ENCODE peak calls at places on chromosomes 13 and 19, in four cellular contexts. L, V, J and F are unnamed samples.

GRCh38 chr19:49468746-49469447 is 5.1 kb upstream of the FLT3LG start:
- DNase-seq in V (no peak), L (peak), J (no peak), F (peak)

GRCh38 chr13:50122465-50122864 is 107.2 kb downstream of the KCNRG start:
- DNase-seq in J (no peak), L (no peak), V (peak), F (no peak)

GRCh38 chr19:17625980-17626379 is 62.2 kb downstream of the UNC13A start:
- DNase-seq in V (no peak), L (no peak), J (no peak), F (no peak)

GRCh38 chr13:20607015-20607414 is 40.1 kb downstream of the IFT88 start:
- DNase-seq in L (no peak), V (no peak), J (no peak), F (no peak)

GRCh38 chr13:72648513-72649065 is 78.8 kb downstream of the MZT1 start:
- DNase-seq in V (no peak), J (no peak), L (no peak), F (no peak)

GRCh38 chr13:40613192-40613818 is 53.1 kb downstream of the FOXO1 start:
- DNase-seq in L (peak), V (no peak), J (no peak), F (peak)

GRCh38 chr19:14078406-14078805 is 5.8 kb downstream of the MISP3 start:
- DNase-seq in L (no peak), V (peak), J (no peak), F (no peak)

GRCh38 chr13:50129923-50130685 is 114.9 kb downstream of the KCNRG start:
- DNase-seq in J (no peak), L (no peak), V (no peak), F (peak)

GRCh38 chr19:11767633-11768133 is 883 bp downstream of the ZNF441 start:
- DNase-seq in L (no peak), V (no peak), J (peak), F (peak)

GRCh38 chr13:40231311-40231710 is 435.1 kb downstream of the FOXO1 start:
- DNase-seq in J (no peak), V (no peak), L (no peak), F (no peak)

GRCh38 chr13:91078093-91078679 is 269.3 kb upstream of the MIR17HG start:
- DNase-seq in L (no peak), J (peak), V (no peak), F (no peak)

GRCh38 chr19:5358173-5358800 is 17.7 kb upstream of the PTPRS start:
- DNase-seq in L (no peak), J (no peak), V (no peak), F (no peak)

GRCh38 chr19:17686592-17687042 is 1.5 kb downstream of the UNC13A start:
- DNase-seq in V (no peak), L (no peak), J (no peak), F (no peak)

GRCh38 chr19:48609571-48610108 is 3.1 kb downstream of the SPACA4 start:
- DNase-seq in L (no peak), V (no peak), J (no peak), F (no peak)

GRCh38 chr13:78309497-78310180 is 293.7 kb downstream of the POU4F1 start:
- DNase-seq in L (no peak), V (no peak), J (no peak), F (no peak)

GRCh38 chr19:2507109-2507508 is 31.2 kb downstream of the GADD45B start:
- DNase-seq in V (no peak), J (peak), L (no peak), F (no peak)

GRCh38 chr19:55094456-55095259 is 19.0 kb downstream of the EPS8L1 start:
- DNase-seq in V (no peak), L (no peak), J (no peak), F (no peak)

GRCh38 chr19:18856385-18857126 is 24.8 kb downstream of the UPF1 start:
- DNase-seq in V (no peak), L (no peak), J (no peak), F (no peak)

GRCh38 chr13:27455331-27455855 is 5.0 kb upstream of the MTIF3 start:
- DNase-seq in L (no peak), J (no peak), V (no peak), F (peak)

GRCh38 chr13:44969858-44970484 is 19.3 kb downstream of the NUFIP1 start:
- DNase-seq in L (no peak), V (peak), J (peak), F (peak)

GRCh38 chr13:28792992-28793391 is 27.1 kb upstream of the MTUS2 start:
- DNase-seq in L (no peak), J (peak), V (no peak), F (no peak)

GRCh38 chr13:83184819-83185218 is 697.5 kb downstream of the SLITRK1 start:
- DNase-seq in L (no peak), J (no peak), V (no peak), F (no peak)

GRCh38 chr19:43594710-43595604 is 977 bp downstream of the IRGQ start:
- DNase-seq in J (peak), L (peak), V (peak), F (peak)

GRCh38 chr13:49082653-49083536 is 107.2 kb downstream of the FNDC3A start:
- DNase-seq in V (no peak), J (peak), L (no peak), F (no peak)

GRCh38 chr13:67224148-67224846 is 5.8 kb downstream of the PCDH9 start:
- DNase-seq in V (peak), L (peak), J (peak), F (no peak)

GRCh38 chr19:38941979-38942378 is 11.2 kb downstream of the MRPS12 start:
- DNase-seq in L (no peak), V (no peak), J (no peak), F (no peak)

GRCh38 chr13:41835871-41836270 is 125.0 kb downstream of the VWA8 start:
- DNase-seq in L (no peak), J (no peak), V (no peak), F (no peak)

GRCh38 chr19:6610934-6611370 is 20.0 kb upstream of the CD70 start:
- DNase-seq in L (no peak), V (no peak), J (peak), F (no peak)

GRCh38 chr13:97223711-97224461 is 1.8 kb downstream of the MBNL2 start:
- DNase-seq in V (peak), J (peak), L (peak), F (peak)

GRCh38 chr19:50906217-50906616 is 5.0 kb downstream of the KLK4 start:
- DNase-seq in V (no peak), L (no peak), J (no peak), F (no peak)

GRCh38 chr19:28500982-28501633 is 711.8 kb downstream of the UQCRFS1 start:
- DNase-seq in V (no peak), J (no peak), L (no peak), F (no peak)